ENCODE peak calls at places on chromosomes 3 and 15, in ten cellular contexts. B is stimulated activated CD4-positive, alpha-beta T cell treated with anti-CD3 and anti-CD28 coated beads, TNF-alpha, amount 100 ng/mL, for 1 hour; S is breast epithelium; K is NCI-H2227 treated with DMSO at 0.1 percent for 48 hours; T is iris pigment epithelial cell; O is bronchial epithelial cell; U is NCI-H524 treated with DMSO at 0.1 percent for 48 hours; F is cardiac fibroblast; Y is T1000; C is activated T-cell treated with anti-CD3 and anti-CD28 coated beads, Interleukin-2, amount 50 U/mL, for 72 hours. D is an unnamed sample.

GRCh38 chr3:21484323-21485154 is 266.5 kb downstream of the ZNF385D start:
- DNase-seq in Y (no peak), U (peak), B (no peak), F (peak), O (peak), K (no peak), S (no peak), C (peak), T (peak), D (peak)

GRCh38 chr3:149507491-149508324 is 33.2 kb downstream of the TM4SF4 start:
- DNase-seq in O (peak), T (peak), Y (peak), B (no peak), C (peak), F (peak), K (no peak), S (no peak), U (no peak), D (no peak)

GRCh38 chr15:32838820-32839219 is 121.0 kb downstream of the GREM1 start:
- DNase-seq in O (peak), C (no peak), S (no peak), B (no peak), T (peak), K (peak), F (peak), U (no peak), Y (peak), D (peak)

GRCh38 chr3:52280046-52280445 is 1.6 kb upstream of the WDR82 start:
- DNase-seq in T (peak), U (no peak), Y (no peak), O (no peak), B (no peak), C (no peak), K (peak), S (no peak), F (peak), D (peak)

GRCh38 chr3:98445949-98446406 is 17.0 kb upstream of the OR5K1 start:
- DNase-seq in U (no peak), C (no peak), Y (no peak), T (no peak), O (peak), S (no peak), B (no peak), K (no peak), F (no peak), D (no peak)

GRCh38 chr3:25007974-25008658 is 419.9 kb upstream of the RARB start:
- DNase-seq in U (no peak), T (peak), K (no peak), Y (no peak), B (no peak), C (no peak), S (no peak), O (peak), F (peak), D (peak)

GRCh38 chr15:34584996-34585395 is 1.5 kb upstream of the GOLGA8B start:
- DNase-seq in B (no peak), K (no peak), Y (no peak), U (no peak), S (no peak), F (no peak), C (no peak), O (no peak), T (no peak), D (no peak)

GRCh38 chr15:99385865-99386264 is 134.6 kb downstream of the LRRC28 start:
- DNase-seq in T (peak), F (peak), O (no peak), B (no peak), Y (no peak), S (no peak), U (no peak), C (no peak), K (no peak), D (peak)

GRCh38 chr3:184811034-184811433 is 932 bp upstream of the VPS8 start:
- DNase-seq in S (no peak), K (no peak), C (peak), O (no peak), F (no peak), T (no peak), Y (no peak), U (no peak), B (no peak), D (no peak)

GRCh38 chr3:4928277-4928789 is 50.9 kb upstream of the BHLHE40 start:
- DNase-seq in C (peak), K (no peak), Y (no peak), B (no peak), S (no peak), U (no peak), F (no peak), O (no peak), T (no peak), D (no peak)

GRCh38 chr15:57591822-57592367 is at the start of gene MYZAP:
- DNase-seq in O (no peak), T (peak), K (no peak), U (no peak), S (peak), C (peak), B (no peak), Y (no peak), F (peak), D (no peak)

GRCh38 chr3:31425401-31425800 is 107.3 kb upstream of the STT3B start:
- DNase-seq in C (no peak), F (no peak), O (no peak), U (no peak), K (no peak), Y (no peak), S (no peak), T (no peak), B (no peak), D (no peak)

GRCh38 chr15:60257760-60258159 is 140.0 kb downstream of the ANXA2 start:
- DNase-seq in O (no peak), S (no peak), C (no peak), Y (no peak), T (no peak), F (no peak), B (no peak), K (no peak), U (no peak), D (no peak)

GRCh38 chr15:68700395-68701123 is 120.1 kb downstream of the ANP32A start:
- DNase-seq in K (peak), B (no peak), O (no peak), T (peak), U (peak), Y (no peak), S (no peak), C (no peak), F (peak), D (peak)

GRCh38 chr15:35505152-35505551 is 40.8 kb downstream of the DPH6 start:
- DNase-seq in F (no peak), T (peak), U (no peak), C (no peak), K (no peak), O (no peak), Y (no peak), S (no peak), B (no peak), D (no peak)

GRCh38 chr15:94231728-94232086 is 346 bp downstream of the MCTP2 start:
- DNase-seq in Y (no peak), S (no peak), C (no peak), B (no peak), K (no peak), U (no peak), F (peak), T (no peak), O (peak), D (no peak)

GRCh38 chr3:72080800-72081199 is 295.9 kb upstream of the PROK2 start:
- DNase-seq in C (no peak), S (no peak), B (no peak), T (no peak), K (no peak), F (no peak), O (no peak), Y (no peak), U (no peak), D (no peak)

GRCh38 chr15:70783610-70784021 is 20.3 kb upstream of the UACA start:
- DNase-seq in U (no peak), K (no peak), O (peak), S (no peak), Y (no peak), F (peak), B (no peak), C (no peak), T (peak), D (peak)

GRCh38 chr15:74144153-74144775 is 13.9 kb downstream of the ISLR2 start:
- DNase-seq in Y (no peak), T (no peak), U (no peak), B (no peak), S (no peak), C (no peak), K (no peak), O (no peak), F (no peak), D (peak)

GRCh38 chr3:39267631-39268553 is 11.9 kb downstream of the CX3CR1 start:
- DNase-seq in U (no peak), T (no peak), Y (no peak), B (peak), F (no peak), K (no peak), S (no peak), C (peak), O (no peak), D (no peak)

GRCh38 chr3:46208167-46208704 is at the start of gene CCR1:
- DNase-seq in Y (no peak), B (no peak), C (peak), K (no peak), F (peak), U (no peak), S (peak), O (peak), T (peak), D (peak)

GRCh38 chr15:57578288-57578900 is 13.3 kb upstream of the MYZAP start:
- DNase-seq in U (no peak), Y (no peak), K (no peak), S (no peak), O (no peak), C (no peak), F (no peak), T (no peak), B (no peak), D (no peak)